ENCODE peak calls at places on chromosomes 7 and 10, in five cellular contexts. G, C, D, X and L are unnamed samples.

GRCh38 chr7:68176974-68177373 is 1180.3 kb downstream of the TYW1 start:
- DNase-seq in G (no peak), D (peak; percentile 31), C (no peak), X (no peak), L (no peak)

GRCh38 chr10:132104062-132104461 is 38.3 kb downstream of the JAKMIP3 start:
- DNase-seq in X (no peak), C (no peak), G (no peak), D (peak; percentile 17), L (no peak)

GRCh38 chr10:119516381-119517234 is 25.9 kb downstream of the RGS10 start:
- DNase-seq in X (no peak), D (peak; percentile 30), C (no peak), G (peak; percentile 87), L (peak; percentile 57)

GRCh38 chr7:130959743-130960207 is 225.8 kb upstream of the KLF14 start:
- DNase-seq in D (no peak), G (no peak), C (no peak), X (no peak), L (no peak)

GRCh38 chr7:128243273-128243672 is 2.2 kb downstream of the LEP start:
- DNase-seq in X (no peak), G (no peak), C (no peak), D (no peak), L (no peak)

GRCh38 chr7:115840702-115841101 is 189.9 kb downstream of the TFEC start:
- DNase-seq in X (no peak), D (no peak), C (no peak), G (no peak), L (no peak)

GRCh38 chr7:105493928-105494325 is 28.1 kb downstream of the PUS7 start:
- DNase-seq in C (no peak), X (no peak), D (peak; percentile 61), G (no peak), L (no peak)

GRCh38 chr7:101636822-101637623 is 7.9 kb upstream of the MYL10 start:
- DNase-seq in D (no peak), X (no peak), G (peak; percentile 31), C (no peak), L (no peak)

GRCh38 chr7:26156454-26157365 is 4.7 kb downstream of the NFE2L3 start:
- DNase-seq in G (no peak), D (no peak), C (no peak), X (no peak), L (no peak)

GRCh38 chr7:91243591-91244368 is 20.5 kb upstream of the FZD1 start:
- DNase-seq in C (no peak), G (no peak), X (no peak), D (no peak), L (no peak)

GRCh38 chr10:96797485-96797884 is 34.6 kb upstream of the LCOR start:
- DNase-seq in G (no peak), X (no peak), C (no peak), D (no peak), L (no peak)

GRCh38 chr10:2929457-2929856 is 137.9 kb upstream of the PFKP start:
- DNase-seq in C (no peak), X (no peak), G (no peak), D (no peak), L (no peak)

DNA sequence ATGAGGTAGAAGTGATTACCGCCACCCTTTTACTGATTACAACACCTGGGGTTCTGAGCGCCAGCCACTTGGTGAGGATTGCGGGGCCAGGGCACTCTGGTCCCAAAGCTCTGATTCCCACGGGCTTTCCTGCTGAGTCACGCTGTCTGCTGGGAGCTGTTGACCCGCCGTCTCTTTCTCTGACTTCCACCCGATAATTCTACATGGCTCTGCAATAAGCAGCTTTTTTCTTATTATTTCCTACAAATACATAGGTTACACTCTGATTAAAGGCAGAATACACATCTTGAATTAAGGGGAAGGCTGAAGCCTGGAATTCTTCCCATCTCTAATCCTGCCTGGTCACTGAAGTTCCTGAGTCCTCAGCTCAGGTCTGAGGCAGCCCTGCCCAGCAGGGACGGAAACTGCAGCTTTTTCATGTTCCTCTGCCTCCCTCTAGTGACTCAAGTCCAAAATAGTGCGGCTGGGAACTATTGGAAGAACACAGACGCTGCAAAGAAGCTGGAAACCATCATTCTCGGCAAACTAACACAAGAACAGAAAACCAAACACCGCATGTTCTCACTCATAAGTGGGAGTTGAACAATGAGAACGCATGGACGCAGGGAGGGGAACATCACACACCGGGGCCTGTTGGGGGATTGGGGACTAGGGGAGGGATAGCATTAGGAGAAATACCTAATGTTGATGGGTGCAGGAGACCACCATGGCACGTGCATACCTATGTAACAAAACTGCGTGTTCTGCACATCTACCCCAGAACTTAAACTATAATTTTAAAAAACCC is 178.3 kb downstream of the PRKCQ start:
- DNase-seq in X (peak; percentile 79), D (peak; percentile 81), G (peak; percentile 85), C (peak; percentile 76), L (peak; percentile 39)
- TF ChIP-seq POLR2AphosphoS5 in X (peak; percentile 45), D (peak; percentile 54), G (peak; percentile 79), C (peak; percentile 14), L (no peak)

GRCh38 chr7:37337522-37337921 is 111.1 kb downstream of the ELMO1 start:
- DNase-seq in D (no peak), C (no peak), X (no peak), G (no peak), L (no peak)
- TF ChIP-seq POLR2A in D (no peak), C (no peak), X (no peak), G (no peak), L (no peak)

GRCh38 chr10:10976652-10977051 is 41.0 kb upstream of the CELF2 start:
- DNase-seq in X (no peak), G (no peak), C (no peak), D (no peak), L (no peak)

GRCh38 chr10:10975647-10976046 is 42.0 kb upstream of the CELF2 start:
- DNase-seq in D (no peak), C (no peak), G (no peak), X (no peak), L (no peak)

GRCh38 chr10:10977978-10978377 is 39.7 kb upstream of the CELF2 start:
- DNase-seq in D (no peak), G (no peak), C (no peak), X (no peak), L (no peak)

GRCh38 chr10:10973310-10973709 is 44.4 kb upstream of the CELF2 start:
- DNase-seq in G (no peak), X (no peak), D (no peak), C (no peak), L (no peak)

DNA sequence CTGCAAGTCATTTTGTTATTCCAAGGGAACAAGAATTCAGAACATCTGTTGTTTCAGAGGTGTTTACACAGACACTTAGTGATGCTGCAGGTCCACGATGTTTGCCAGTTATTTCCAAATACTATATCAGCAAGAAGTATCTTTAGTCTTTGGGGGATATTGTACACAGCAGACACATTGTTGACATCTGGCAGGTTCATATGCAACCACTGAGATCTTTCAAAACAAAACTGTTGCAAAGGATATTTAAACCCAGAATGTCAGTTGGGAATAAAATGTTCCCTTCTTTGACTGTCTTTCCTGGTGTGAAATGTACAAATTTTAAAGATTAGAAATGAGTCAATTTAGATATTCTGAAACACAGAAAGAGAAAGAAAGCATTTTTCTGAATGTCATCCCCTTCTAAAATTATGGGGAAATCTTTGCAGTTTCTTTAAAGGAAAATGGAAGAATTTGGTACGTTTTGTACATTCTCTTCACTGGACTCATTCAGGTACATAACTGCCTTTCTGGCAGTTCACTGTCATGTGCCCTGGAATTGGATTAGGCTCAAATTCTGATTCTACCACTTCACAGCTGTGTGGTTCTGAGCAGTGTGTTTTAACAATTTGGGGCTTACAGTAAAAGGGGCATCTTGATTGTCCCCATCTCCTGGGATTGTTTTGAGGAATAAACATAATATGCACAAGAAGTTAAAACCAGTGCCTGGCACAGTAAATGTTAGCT is 40.3 kb upstream of the CELF2 start:
- DNase-seq in X (no peak), C (no peak), D (no peak), G (no peak), L (no peak)
- TF ChIP-seq POLR2AphosphoS5 in X (no peak), C (peak; percentile 77), D (no peak), G (no peak), L (no peak)

DNA sequence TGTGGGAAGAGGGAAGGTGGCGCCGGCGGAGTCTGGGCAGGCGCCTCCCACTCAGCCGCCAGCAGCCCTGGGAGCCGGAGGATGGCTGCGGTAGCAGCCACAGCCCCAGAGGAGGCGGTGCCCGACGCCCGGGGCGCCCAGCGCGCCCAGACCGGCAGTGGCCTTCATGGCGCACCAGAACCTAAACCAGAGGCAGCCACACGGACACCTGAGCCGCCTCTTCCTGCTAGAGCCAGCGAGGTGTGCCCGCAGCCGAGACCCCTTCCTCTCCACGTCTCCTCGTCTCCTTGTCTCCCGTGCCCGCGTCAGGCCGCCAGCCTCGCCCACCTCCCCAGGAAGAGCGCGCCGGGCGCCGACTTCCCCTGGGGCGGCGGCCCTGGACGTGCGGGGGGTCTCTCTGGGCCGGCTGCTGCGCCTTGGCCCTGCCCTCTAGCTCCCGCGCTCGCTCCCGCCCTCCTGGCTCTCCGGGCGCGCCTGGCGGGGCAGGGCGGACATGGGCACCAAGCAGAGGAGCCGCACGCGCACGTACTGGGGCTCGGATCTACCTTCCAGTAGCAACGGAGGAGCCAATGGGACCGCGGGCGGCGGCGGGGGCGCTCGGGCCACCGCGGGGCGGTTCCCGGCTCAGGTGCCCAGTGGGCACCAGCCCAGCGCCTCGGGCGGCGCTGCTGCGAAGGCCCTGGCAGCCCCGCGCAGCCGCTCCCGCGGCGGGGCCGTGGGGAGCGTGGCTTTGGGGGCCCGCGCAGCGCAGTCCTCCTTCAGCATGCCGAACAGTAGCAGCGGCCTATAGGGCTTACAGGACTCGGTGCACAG is 33.0 kb upstream of the SFTPD start:
- DNase-seq in X (peak; percentile 30), G (no peak), C (peak; percentile 75), D (peak; percentile 72), L (no peak)
- TF ChIP-seq POLR2A in X (no peak), G (no peak), C (no peak), D (no peak), L (no peak)

GRCh38 chr10:77031531-77031930 is 606.1 kb downstream of the KCNMA1 start:
- DNase-seq in X (no peak), G (no peak), D (no peak), C (no peak), L (no peak)
- TF ChIP-seq POLR2AphosphoS5 in X (no peak), G (no peak), D (no peak), C (no peak), L (no peak)

GRCh38 chr7:4209966-4210365 is 472.1 kb upstream of the FOXK1 start:
- DNase-seq in G (peak; percentile 64), C (no peak), D (no peak), X (no peak), L (no peak)

GRCh38 chr7:4208586-4208985 is 473.5 kb upstream of the FOXK1 start:
- DNase-seq in C (no peak), X (no peak), G (peak; percentile 64), D (no peak), L (no peak)

GRCh38 chr7:4210821-4211220 is 471.3 kb upstream of the FOXK1 start:
- DNase-seq in G (peak; percentile 27), D (no peak), C (no peak), X (no peak), L (no peak)

GRCh38 chr7:4208086-4208485 is 474.0 kb upstream of the FOXK1 start:
- DNase-seq in D (no peak), G (peak; percentile 74), C (no peak), X (no peak), L (no peak)

GRCh38 chr7:4209126-4209525 is 473.0 kb upstream of the FOXK1 start:
- DNase-seq in X (no peak), D (no peak), C (no peak), G (no peak), L (no peak)
- TF ChIP-seq POLR2A in X (no peak), D (no peak), C (no peak), G (no peak), L (no peak)

GRCh38 chr10:105742184-105742583 is 1101.1 kb downstream of the SORCS3 start:
- DNase-seq in G (no peak), X (no peak), D (peak; percentile 28), C (no peak), L (no peak)
- TF ChIP-seq POLR2AphosphoS5 in G (no peak), X (no peak), D (no peak), C (no peak), L (no peak)